ENCODE peak calls at places on chromosomes 3 and 15, in four cellular contexts. P is right cardiac atrium, B is DND-41, F is HFF-Myc. J is an unnamed sample.

GRCh38 chr15:75620776-75621536 is 4.6 kb downstream of the SNUPN start:
- DNase-seq in F (peak), B (no peak), P (peak), J (peak)

GRCh38 chr3:101719604-101720185 is 4.7 kb upstream of the CEP97 start:
- DNase-seq in B (no peak), F (no peak), P (no peak), J (no peak)

GRCh38 chr15:28901587-28901980 is 15.8 kb downstream of the APBA2 start:
- DNase-seq in B (no peak), P (no peak), F (no peak), J (no peak)

GRCh38 chr3:29245441-29245840 is 35.4 kb upstream of the RBMS3 start:
- DNase-seq in P (no peak), F (no peak), B (no peak), J (no peak)

GRCh38 chr3:112973325-112974177 is 1.4 kb downstream of the CD200R1 start:
- DNase-seq in F (no peak), B (no peak), P (no peak), J (no peak)

GRCh38 chr3:2510746-2511145 is 412.1 kb downstream of the CNTN4 start:
- DNase-seq in P (no peak), F (no peak), B (no peak), J (no peak)

GRCh38 chr3:138188013-138188352 is 882 bp downstream of the ARMC8 start:
- DNase-seq in F (no peak), P (no peak), B (peak), J (peak)

GRCh38 chr3:113330742-113331141 is 110.6 kb downstream of the CFAP44 start:
- DNase-seq in P (no peak), F (no peak), B (no peak), J (no peak)